ENCODE peak calls at places on chromosome 15, in nine cellular contexts. One of them, this sample, is unnamed. For H3K4me1 and H3K9me3, the result is how much of the 10 kb centered on the place peaks cover.

GRCh38 chr15:100778831-100779288 is 100.8 kb upstream of the ALDH1A3 start:
- DNase-seq in body of pancreas: no peak
- DNase-seq in breast epithelium: no peak
- DNase-seq in mammary epithelial cell: no peak
- DNase-seq in neuronal stem cell: no peak
- DNase-seq in lung: peak
- DNase-seq in heart left ventricle: no peak
- DNase-seq in psoas muscle: no peak
- DNase-seq in adrenal gland: no peak
- DNase-seq in this sample: peak

GRCh38 chr15:33729648-33730047 is 238.6 kb upstream of the CHRM5 start:
- DNase-seq in adrenal gland: no peak
- DNase-seq in breast epithelium: no peak
- DNase-seq in psoas muscle: no peak
- DNase-seq in neuronal stem cell: no peak
- DNase-seq in lung: no peak
- DNase-seq in mammary epithelial cell: peak
- DNase-seq in body of pancreas: no peak
- DNase-seq in heart left ventricle: no peak
- DNase-seq in this sample: no peak

GRCh38 chr15:59543721-59544547 is 67.6 kb upstream of the GCNT3 start:
- DNase-seq in heart left ventricle: no peak
- DNase-seq in breast epithelium: no peak
- DNase-seq in psoas muscle: no peak
- DNase-seq in adrenal gland: no peak
- DNase-seq in body of pancreas: no peak
- DNase-seq in neuronal stem cell: no peak
- DNase-seq in mammary epithelial cell: no peak
- DNase-seq in lung: no peak
- DNase-seq in this sample: no peak

GRCh38 chr15:67595572-67595971 is 53.1 kb downstream of the MAP2K5 start:
- DNase-seq in mammary epithelial cell: no peak
- DNase-seq in body of pancreas: no peak
- DNase-seq in lung: no peak
- DNase-seq in adrenal gland: no peak
- DNase-seq in psoas muscle: no peak
- DNase-seq in heart left ventricle: no peak
- DNase-seq in breast epithelium: no peak
- DNase-seq in neuronal stem cell: no peak
- DNase-seq in this sample: no peak

GRCh38 chr15:69548771-69549170 is 96.2 kb downstream of the RPLP1 start:
- DNase-seq in breast epithelium: no peak
- DNase-seq in psoas muscle: peak
- DNase-seq in mammary epithelial cell: no peak
- DNase-seq in body of pancreas: no peak
- DNase-seq in neuronal stem cell: no peak
- DNase-seq in adrenal gland: no peak
- DNase-seq in lung: no peak
- DNase-seq in heart left ventricle: peak
- DNase-seq in this sample: no peak

GRCh38 chr15:100902436-100903190 is 16.5 kb upstream of the LRRK1 start:
- DNase-seq in mammary epithelial cell: peak
- DNase-seq in neuronal stem cell: no peak
- DNase-seq in adrenal gland: peak
- DNase-seq in body of pancreas: peak
- DNase-seq in lung: peak
- DNase-seq in psoas muscle: peak
- DNase-seq in heart left ventricle: peak
- DNase-seq in breast epithelium: peak
- DNase-seq in this sample: peak

GRCh38 chr15:25177955-25178801 is 223.4 kb downstream of the SNRPN start:
- DNase-seq in neuronal stem cell: no peak
- DNase-seq in mammary epithelial cell: no peak
- DNase-seq in heart left ventricle: peak
- DNase-seq in lung: peak
- DNase-seq in body of pancreas: no peak
- DNase-seq in psoas muscle: peak
- DNase-seq in adrenal gland: no peak
- DNase-seq in breast epithelium: peak
- DNase-seq in this sample: peak

GRCh38 chr15:100334905-100335304 is 6.9 kb downstream of the ADAMTS17 start:
- DNase-seq in adrenal gland: no peak
- DNase-seq in body of pancreas: no peak
- DNase-seq in breast epithelium: no peak
- DNase-seq in lung: no peak
- DNase-seq in neuronal stem cell: no peak
- DNase-seq in heart left ventricle: no peak
- DNase-seq in psoas muscle: no peak
- DNase-seq in mammary epithelial cell: no peak
- DNase-seq in this sample: no peak

GRCh38 chr15:79724312-79724711 is 172.5 kb downstream of the MTHFS start:
- DNase-seq in adrenal gland: no peak
- DNase-seq in heart left ventricle: no peak
- DNase-seq in body of pancreas: no peak
- DNase-seq in breast epithelium: no peak
- DNase-seq in psoas muscle: no peak
- DNase-seq in lung: no peak
- DNase-seq in mammary epithelial cell: peak
- DNase-seq in neuronal stem cell: no peak
- DNase-seq in this sample: no peak

GRCh38 chr15:81948751-81949150 is 97.1 kb downstream of the MEX3B start:
- DNase-seq in psoas muscle: no peak
- DNase-seq in mammary epithelial cell: no peak
- DNase-seq in breast epithelium: no peak
- DNase-seq in body of pancreas: no peak
- DNase-seq in adrenal gland: no peak
- DNase-seq in neuronal stem cell: no peak
- DNase-seq in heart left ventricle: no peak
- DNase-seq in lung: no peak
- DNase-seq in this sample: no peak

GRCh38 chr15:31111091-31111647 is 9.6 kb upstream of the TRPM1 start:
- DNase-seq in breast epithelium: no peak
- DNase-seq in body of pancreas: no peak
- DNase-seq in psoas muscle: no peak
- DNase-seq in mammary epithelial cell: no peak
- DNase-seq in adrenal gland: no peak
- DNase-seq in neuronal stem cell: no peak
- DNase-seq in lung: no peak
- DNase-seq in heart left ventricle: no peak
- DNase-seq in this sample: no peak

GRCh38 chr15:79035111-79035601 is 55.4 kb downstream of the RASGRF1 start:
- DNase-seq in heart left ventricle: no peak
- DNase-seq in mammary epithelial cell: peak
- DNase-seq in neuronal stem cell: no peak
- DNase-seq in body of pancreas: no peak
- DNase-seq in adrenal gland: no peak
- DNase-seq in breast epithelium: no peak
- DNase-seq in psoas muscle: no peak
- DNase-seq in lung: no peak
- DNase-seq in this sample: no peak

GRCh38 chr15:99132584-99133287 is 27.9 kb downstream of the SYNM start:
- DNase-seq in mammary epithelial cell: no peak
- DNase-seq in adrenal gland: no peak
- DNase-seq in lung: no peak
- DNase-seq in breast epithelium: no peak
- DNase-seq in psoas muscle: no peak
- DNase-seq in neuronal stem cell: no peak
- DNase-seq in heart left ventricle: no peak
- DNase-seq in body of pancreas: no peak
- DNase-seq in this sample: no peak

GRCh38 chr15:59174846-59175831 is 31.5 kb upstream of the LDHAL6B start:
- DNase-seq in psoas muscle: peak
- DNase-seq in heart left ventricle: no peak
- DNase-seq in neuronal stem cell: peak
- DNase-seq in lung: peak
- DNase-seq in body of pancreas: peak
- DNase-seq in mammary epithelial cell: peak
- DNase-seq in breast epithelium: no peak
- DNase-seq in adrenal gland: peak
- DNase-seq in this sample: peak

GRCh38 chr15:87489902-87490301 is 766.6 kb downstream of the NTRK3 start:
- DNase-seq in breast epithelium: no peak
- DNase-seq in adrenal gland: no peak
- DNase-seq in neuronal stem cell: no peak
- DNase-seq in psoas muscle: no peak
- DNase-seq in lung: no peak
- DNase-seq in mammary epithelial cell: no peak
- DNase-seq in body of pancreas: no peak
- DNase-seq in heart left ventricle: no peak
- DNase-seq in this sample: no peak

GRCh38 chr15:78757636-78757905 is 53.7 kb downstream of the ADAMTS7 start:
- DNase-seq in mammary epithelial cell: no peak
- DNase-seq in adrenal gland: no peak
- DNase-seq in body of pancreas: no peak
- DNase-seq in lung: no peak
- DNase-seq in heart left ventricle: no peak
- DNase-seq in psoas muscle: no peak
- DNase-seq in breast epithelium: no peak
- DNase-seq in neuronal stem cell: no peak
- DNase-seq in this sample: no peak

GRCh38 chr15:31974855-31975421 is 55.4 kb upstream of the CHRNA7 start:
- DNase-seq in psoas muscle: no peak
- DNase-seq in mammary epithelial cell: no peak
- DNase-seq in body of pancreas: peak
- DNase-seq in breast epithelium: no peak
- DNase-seq in adrenal gland: peak
- DNase-seq in lung: no peak
- DNase-seq in neuronal stem cell: peak
- DNase-seq in heart left ventricle: no peak
- DNase-seq in this sample: no peak

GRCh38 chr15:81091889-81092558 is 42.0 kb upstream of the CFAP161 start:
- DNase-seq in psoas muscle: peak
- DNase-seq in neuronal stem cell: no peak
- DNase-seq in mammary epithelial cell: peak
- DNase-seq in adrenal gland: peak
- DNase-seq in lung: no peak
- DNase-seq in heart left ventricle: peak
- DNase-seq in body of pancreas: peak
- DNase-seq in breast epithelium: no peak
- DNase-seq in this sample: no peak

GRCh38 chr15:66290007-66290406 is 3.4 kb upstream of the DIS3L start:
- DNase-seq in mammary epithelial cell: no peak
- DNase-seq in breast epithelium: no peak
- DNase-seq in lung: no peak
- DNase-seq in psoas muscle: no peak
- DNase-seq in body of pancreas: no peak
- DNase-seq in neuronal stem cell: no peak
- DNase-seq in heart left ventricle: no peak
- DNase-seq in adrenal gland: no peak
- DNase-seq in this sample: no peak

GRCh38 chr15:81852826-81853225 is 193.0 kb downstream of the MEX3B start:
- DNase-seq in lung: no peak
- DNase-seq in heart left ventricle: no peak
- DNase-seq in breast epithelium: no peak
- DNase-seq in body of pancreas: no peak
- DNase-seq in mammary epithelial cell: no peak
- DNase-seq in adrenal gland: no peak
- DNase-seq in psoas muscle: no peak
- DNase-seq in neuronal stem cell: no peak
- DNase-seq in this sample: no peak

GRCh38 chr15:56805466-56806146 is 72.3 kb upstream of the ZNF280D start:
- DNase-seq in psoas muscle: no peak
- DNase-seq in neuronal stem cell: no peak
- DNase-seq in mammary epithelial cell: peak
- DNase-seq in body of pancreas: no peak
- DNase-seq in lung: no peak
- DNase-seq in heart left ventricle: no peak
- DNase-seq in breast epithelium: no peak
- DNase-seq in adrenal gland: peak
- DNase-seq in this sample: peak
- H3K27ac ChIP-seq in psoas muscle: peak
- H3K27ac ChIP-seq in neuronal stem cell: no peak
- H3K27ac ChIP-seq in mammary epithelial cell: peak
- H3K27ac ChIP-seq in body of pancreas: no peak
- H3K27ac ChIP-seq in lung: no peak
- H3K27ac ChIP-seq in heart left ventricle: no peak
- H3K27ac ChIP-seq in breast epithelium: no peak
- H3K27ac ChIP-seq in adrenal gland: no peak
- H3K27ac ChIP-seq in this sample: no peak

DNA sequence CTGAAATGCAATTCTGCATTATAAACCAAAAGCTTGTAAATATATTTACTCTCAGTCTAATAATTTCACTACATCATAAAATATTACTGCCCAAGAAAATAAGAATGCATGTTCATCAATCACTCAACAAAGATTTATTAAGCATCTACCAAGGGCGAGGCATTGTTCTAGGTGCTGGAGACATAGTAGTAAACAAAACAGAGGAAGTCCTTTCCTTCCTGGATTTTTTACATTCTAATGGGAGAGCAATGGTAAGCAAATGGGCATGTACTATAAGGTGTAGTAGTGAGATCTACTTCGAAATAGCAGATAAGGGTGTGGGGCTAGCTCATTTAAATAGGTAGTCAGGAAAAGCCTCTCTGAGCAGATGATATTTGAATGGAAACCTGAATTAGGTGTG is 10.8 kb upstream of the ZFYVE19 start:
- DNase-seq in breast epithelium: no peak
- DNase-seq in lung: no peak
- DNase-seq in heart left ventricle: no peak
- DNase-seq in adrenal gland: no peak
- DNase-seq in psoas muscle: no peak
- DNase-seq in neuronal stem cell: no peak
- DNase-seq in mammary epithelial cell: no peak
- DNase-seq in body of pancreas: no peak
- DNase-seq in this sample: no peak
- H3K4me1 ChIP-seq in breast epithelium: under half
- H3K4me1 ChIP-seq in lung: under half
- H3K4me1 ChIP-seq in heart left ventricle: under half
- H3K4me1 ChIP-seq in adrenal gland: under half
- H3K4me1 ChIP-seq in psoas muscle: under half
- H3K4me1 ChIP-seq in neuronal stem cell: under half
- H3K4me1 ChIP-seq in mammary epithelial cell: under half
- H3K4me1 ChIP-seq in body of pancreas: under half
- H3K4me1 ChIP-seq in this sample: under half

DNA sequence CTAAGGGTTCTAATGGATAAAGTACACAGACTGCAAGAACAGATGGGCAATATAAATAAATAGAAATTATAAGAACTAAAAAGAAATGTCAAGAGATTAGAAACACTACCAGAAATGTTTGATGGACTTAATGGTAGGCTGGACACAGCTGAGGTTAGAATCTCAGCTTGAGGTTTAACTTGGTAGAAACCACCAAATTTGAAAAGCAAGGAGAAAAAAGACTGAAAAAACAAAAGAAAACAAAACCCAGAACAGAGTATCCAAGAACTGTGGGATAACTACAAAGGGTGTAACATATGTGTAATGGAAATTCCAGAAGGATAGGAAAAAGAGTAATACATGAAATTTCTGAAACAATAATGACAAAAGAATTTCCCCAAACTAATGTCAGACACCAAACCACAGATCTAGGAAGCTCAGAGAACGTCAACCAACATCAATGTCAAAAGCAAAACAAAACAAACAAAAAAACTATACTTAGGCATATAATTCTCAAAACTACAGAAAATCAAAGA is 35.0 kb downstream of the RFX7 start:
- DNase-seq in lung: no peak
- DNase-seq in psoas muscle: no peak
- DNase-seq in breast epithelium: no peak
- DNase-seq in neuronal stem cell: no peak
- DNase-seq in adrenal gland: no peak
- DNase-seq in mammary epithelial cell: no peak
- DNase-seq in body of pancreas: no peak
- DNase-seq in heart left ventricle: no peak
- DNase-seq in this sample: no peak
- H3K9me3 ChIP-seq in lung: under half
- H3K9me3 ChIP-seq in psoas muscle: under half
- H3K9me3 ChIP-seq in breast epithelium: under half
- H3K9me3 ChIP-seq in neuronal stem cell: under half
- H3K9me3 ChIP-seq in adrenal gland: under half
- H3K9me3 ChIP-seq in mammary epithelial cell: under half
- H3K9me3 ChIP-seq in body of pancreas: under half
- H3K9me3 ChIP-seq in heart left ventricle: under half
- H3K9me3 ChIP-seq in this sample: under half

GRCh38 chr15:45234562-45235235 is 17.3 kb upstream of the SLC28A2 start:
- DNase-seq in psoas muscle: no peak
- DNase-seq in body of pancreas: no peak
- DNase-seq in breast epithelium: no peak
- DNase-seq in mammary epithelial cell: no peak
- DNase-seq in heart left ventricle: no peak
- DNase-seq in adrenal gland: no peak
- DNase-seq in neuronal stem cell: no peak
- DNase-seq in lung: no peak
- DNase-seq in this sample: no peak
- H3K27ac ChIP-seq in psoas muscle: no peak
- H3K27ac ChIP-seq in body of pancreas: no peak
- H3K27ac ChIP-seq in breast epithelium: no peak
- H3K27ac ChIP-seq in mammary epithelial cell: no peak
- H3K27ac ChIP-seq in heart left ventricle: no peak
- H3K27ac ChIP-seq in adrenal gland: no peak
- H3K27ac ChIP-seq in neuronal stem cell: no peak
- H3K27ac ChIP-seq in lung: no peak
- H3K27ac ChIP-seq in this sample: no peak